ENCODE peak calls at places on chromosomes 13 and 19, in four cellular contexts. One of them, this sample, is unnamed.

GRCh38 chr13:28037399-28037798 is 48.9 kb upstream of the URAD start:
- DNase-seq in fibroblast of mammary gland: peak; percentile 66
- DNase-seq in cardiac muscle cell: no peak
- DNase-seq in astrocyte of the cerebellum: no peak
- DNase-seq in this sample: no peak

GRCh38 chr19:44813331-44814131 is 4.6 kb downstream of the BCAM start:
- DNase-seq in fibroblast of mammary gland: no peak
- DNase-seq in cardiac muscle cell: no peak
- DNase-seq in astrocyte of the cerebellum: no peak
- DNase-seq in this sample: no peak

GRCh38 chr13:75139291-75139690 is 342.7 kb downstream of the TBC1D4 start:
- DNase-seq in fibroblast of mammary gland: no peak
- DNase-seq in cardiac muscle cell: peak; percentile 70
- DNase-seq in astrocyte of the cerebellum: no peak
- DNase-seq in this sample: no peak

GRCh38 chr19:45153339-45154063 is 7.3 kb downstream of the NKPD1 start:
- DNase-seq in fibroblast of mammary gland: peak; percentile 56
- DNase-seq in cardiac muscle cell: peak; percentile 68
- DNase-seq in astrocyte of the cerebellum: no peak
- DNase-seq in this sample: no peak

GRCh38 chr13:27481766-27482165 is 31.4 kb upstream of the MTIF3 start:
- DNase-seq in fibroblast of mammary gland: peak; percentile 40
- DNase-seq in cardiac muscle cell: peak; percentile 51
- DNase-seq in astrocyte of the cerebellum: no peak
- DNase-seq in this sample: no peak

GRCh38 chr19:43430142-43430710 is 15.5 kb downstream of the TEX101 start:
- DNase-seq in fibroblast of mammary gland: no peak
- DNase-seq in cardiac muscle cell: no peak
- DNase-seq in astrocyte of the cerebellum: no peak
- DNase-seq in this sample: no peak

GRCh38 chr13:101730420-101731000 is 278.0 kb downstream of the ITGBL1 start:
- DNase-seq in fibroblast of mammary gland: peak; percentile 17
- DNase-seq in cardiac muscle cell: no peak
- DNase-seq in astrocyte of the cerebellum: no peak
- DNase-seq in this sample: no peak

GRCh38 chr13:111789011-111789410 is 277.9 kb upstream of the SOX1 start:
- DNase-seq in fibroblast of mammary gland: no peak
- DNase-seq in cardiac muscle cell: no peak
- DNase-seq in astrocyte of the cerebellum: no peak
- DNase-seq in this sample: no peak

GRCh38 chr19:45376045-45376724 is 5.8 kb upstream of the ERCC2 start:
- DNase-seq in fibroblast of mammary gland: peak; percentile 88
- DNase-seq in cardiac muscle cell: peak; percentile 99
- DNase-seq in astrocyte of the cerebellum: peak; percentile 96
- DNase-seq in this sample: peak; percentile 89

GRCh38 chr19:14053032-14053431 is 8.8 kb downstream of the PALM3 start:
- DNase-seq in fibroblast of mammary gland: no peak
- DNase-seq in cardiac muscle cell: no peak
- DNase-seq in astrocyte of the cerebellum: no peak
- DNase-seq in this sample: no peak

GRCh38 chr19:53537523-53538377 is at the start of gene ZNF331:
- DNase-seq in fibroblast of mammary gland: peak; percentile 85
- DNase-seq in cardiac muscle cell: peak; percentile 82
- DNase-seq in astrocyte of the cerebellum: no peak
- DNase-seq in this sample: no peak

GRCh38 chr13:40963927-40964326 is 55.2 kb downstream of the ELF1 start:
- DNase-seq in fibroblast of mammary gland: peak; percentile 63
- DNase-seq in cardiac muscle cell: peak; percentile 29
- DNase-seq in astrocyte of the cerebellum: no peak
- DNase-seq in this sample: no peak

GRCh38 chr19:39890755-39891551 is 43.5 kb downstream of the FCGBP start:
- DNase-seq in fibroblast of mammary gland: no peak
- DNase-seq in cardiac muscle cell: no peak
- DNase-seq in astrocyte of the cerebellum: no peak
- DNase-seq in this sample: no peak

GRCh38 chr19:1538978-1539377 is 15.1 kb downstream of the PLK5 start:
- DNase-seq in fibroblast of mammary gland: peak; percentile 36
- DNase-seq in cardiac muscle cell: peak; percentile 25
- DNase-seq in astrocyte of the cerebellum: no peak
- DNase-seq in this sample: no peak

GRCh38 chr19:35264281-35265125 is 4.3 kb upstream of the USF2 start:
- DNase-seq in fibroblast of mammary gland: no peak
- DNase-seq in cardiac muscle cell: no peak
- DNase-seq in astrocyte of the cerebellum: no peak
- DNase-seq in this sample: no peak

GRCh38 chr19:55406869-55407624 is 541 bp downstream of the UBE2S start:
- DNase-seq in fibroblast of mammary gland: peak; percentile 41
- DNase-seq in cardiac muscle cell: peak; percentile 53
- DNase-seq in astrocyte of the cerebellum: no peak
- DNase-seq in this sample: no peak

GRCh38 chr13:99124695-99125334 is 75.8 kb upstream of the UBAC2 start:
- DNase-seq in fibroblast of mammary gland: peak; percentile 64
- DNase-seq in cardiac muscle cell: peak; percentile 75
- DNase-seq in astrocyte of the cerebellum: peak; percentile 1
- DNase-seq in this sample: no peak

GRCh38 chr19:29714953-29715694 is at the start of gene C19orf12:
- DNase-seq in fibroblast of mammary gland: peak; percentile 14
- DNase-seq in cardiac muscle cell: peak; percentile 61
- DNase-seq in astrocyte of the cerebellum: no peak
- DNase-seq in this sample: no peak

GRCh38 chr13:65264066-65264465 is 1966.1 kb downstream of the PCDH9 start:
- DNase-seq in fibroblast of mammary gland: no peak
- DNase-seq in cardiac muscle cell: no peak
- DNase-seq in astrocyte of the cerebellum: no peak
- DNase-seq in this sample: no peak

GRCh38 chr19:14567079-14567478 is 4.8 kb downstream of the NDUFB7 start:
- DNase-seq in fibroblast of mammary gland: no peak
- DNase-seq in cardiac muscle cell: no peak
- DNase-seq in astrocyte of the cerebellum: no peak
- DNase-seq in this sample: no peak

GRCh38 chr19:308471-309205 is 17.4 kb upstream of the PLPP2 start:
- DNase-seq in fibroblast of mammary gland: no peak
- DNase-seq in cardiac muscle cell: no peak
- DNase-seq in astrocyte of the cerebellum: no peak
- DNase-seq in this sample: no peak

GRCh38 chr19:33394006-33394722 is 20.7 kb downstream of the CEBPG start:
- DNase-seq in fibroblast of mammary gland: peak; percentile 86
- DNase-seq in cardiac muscle cell: peak; percentile 81
- DNase-seq in astrocyte of the cerebellum: no peak
- DNase-seq in this sample: no peak

GRCh38 chr19:50361290-50362029 is 4.0 kb downstream of the NAPSA start:
- DNase-seq in fibroblast of mammary gland: peak; percentile 9
- DNase-seq in cardiac muscle cell: no peak
- DNase-seq in astrocyte of the cerebellum: no peak
- DNase-seq in this sample: no peak

GRCh38 chr19:19561946-19562664 is 24.0 kb downstream of the CILP2 start:
- DNase-seq in fibroblast of mammary gland: no peak
- DNase-seq in cardiac muscle cell: no peak
- DNase-seq in astrocyte of the cerebellum: no peak
- DNase-seq in this sample: no peak

GRCh38 chr13:42847891-42848663 is 66.7 kb downstream of the FAM216B start:
- DNase-seq in fibroblast of mammary gland: peak; percentile 96
- DNase-seq in cardiac muscle cell: peak; percentile 57
- DNase-seq in astrocyte of the cerebellum: peak; percentile 29
- DNase-seq in this sample: no peak

GRCh38 chr19:27971071-27971470 is 1241.9 kb downstream of the UQCRFS1 start:
- DNase-seq in fibroblast of mammary gland: no peak
- DNase-seq in cardiac muscle cell: peak; percentile 3
- DNase-seq in astrocyte of the cerebellum: no peak
- DNase-seq in this sample: no peak

GRCh38 chr13:107231941-107232340 is 664.0 kb upstream of the ARGLU1 start:
- DNase-seq in fibroblast of mammary gland: no peak
- DNase-seq in cardiac muscle cell: no peak
- DNase-seq in astrocyte of the cerebellum: no peak
- DNase-seq in this sample: no peak

GRCh38 chr13:59691501-59692066 is 472.1 kb downstream of the DIAPH3 start:
- DNase-seq in fibroblast of mammary gland: no peak
- DNase-seq in cardiac muscle cell: no peak
- DNase-seq in astrocyte of the cerebellum: no peak
- DNase-seq in this sample: no peak

GRCh38 chr13:24931450-24932217 is 164.3 kb upstream of the PABPC3 start:
- DNase-seq in fibroblast of mammary gland: no peak
- DNase-seq in cardiac muscle cell: no peak
- DNase-seq in astrocyte of the cerebellum: no peak
- DNase-seq in this sample: no peak

GRCh38 chr19:30376826-30377425 is 4.7 kb downstream of the ZNF536 start:
- DNase-seq in fibroblast of mammary gland: no peak
- DNase-seq in cardiac muscle cell: no peak
- DNase-seq in astrocyte of the cerebellum: no peak
- DNase-seq in this sample: no peak

GRCh38 chr13:45538382-45538781 is 73.6 kb downstream of the COG3 start:
- DNase-seq in fibroblast of mammary gland: no peak
- DNase-seq in cardiac muscle cell: no peak
- DNase-seq in astrocyte of the cerebellum: no peak
- DNase-seq in this sample: no peak

GRCh38 chr19:5976768-5977167 is 1.2 kb downstream of the RANBP3 start:
- DNase-seq in fibroblast of mammary gland: no peak
- DNase-seq in cardiac muscle cell: no peak
- DNase-seq in astrocyte of the cerebellum: no peak
- DNase-seq in this sample: no peak
- TF ChIP-seq CTCF in fibroblast of mammary gland: no peak
- TF ChIP-seq CTCF in cardiac muscle cell: no peak
- TF ChIP-seq CTCF in astrocyte of the cerebellum: no peak
- TF ChIP-seq CTCF in this sample: no peak

GRCh38 chr19:24159707-24160106 is 72.7 kb downstream of the ZNF254 start:
- DNase-seq in fibroblast of mammary gland: peak; percentile 11
- DNase-seq in cardiac muscle cell: peak; percentile 4
- DNase-seq in astrocyte of the cerebellum: no peak
- DNase-seq in this sample: no peak
- TF ChIP-seq CTCF in fibroblast of mammary gland: peak; percentile 37
- TF ChIP-seq CTCF in cardiac muscle cell: peak; percentile 32
- TF ChIP-seq CTCF in astrocyte of the cerebellum: peak; percentile 45
- TF ChIP-seq CTCF in this sample: peak; percentile 34

GRCh38 chr13:105207586-105208293 is 1327.7 kb downstream of the EFNB2 start:
- DNase-seq in fibroblast of mammary gland: peak; percentile 3
- DNase-seq in cardiac muscle cell: peak; percentile 51
- DNase-seq in astrocyte of the cerebellum: no peak
- DNase-seq in this sample: no peak
- TF ChIP-seq CTCF in fibroblast of mammary gland: no peak
- TF ChIP-seq CTCF in cardiac muscle cell: peak; percentile 10
- TF ChIP-seq CTCF in astrocyte of the cerebellum: peak; percentile 26
- TF ChIP-seq CTCF in this sample: peak; percentile 14

DNA sequence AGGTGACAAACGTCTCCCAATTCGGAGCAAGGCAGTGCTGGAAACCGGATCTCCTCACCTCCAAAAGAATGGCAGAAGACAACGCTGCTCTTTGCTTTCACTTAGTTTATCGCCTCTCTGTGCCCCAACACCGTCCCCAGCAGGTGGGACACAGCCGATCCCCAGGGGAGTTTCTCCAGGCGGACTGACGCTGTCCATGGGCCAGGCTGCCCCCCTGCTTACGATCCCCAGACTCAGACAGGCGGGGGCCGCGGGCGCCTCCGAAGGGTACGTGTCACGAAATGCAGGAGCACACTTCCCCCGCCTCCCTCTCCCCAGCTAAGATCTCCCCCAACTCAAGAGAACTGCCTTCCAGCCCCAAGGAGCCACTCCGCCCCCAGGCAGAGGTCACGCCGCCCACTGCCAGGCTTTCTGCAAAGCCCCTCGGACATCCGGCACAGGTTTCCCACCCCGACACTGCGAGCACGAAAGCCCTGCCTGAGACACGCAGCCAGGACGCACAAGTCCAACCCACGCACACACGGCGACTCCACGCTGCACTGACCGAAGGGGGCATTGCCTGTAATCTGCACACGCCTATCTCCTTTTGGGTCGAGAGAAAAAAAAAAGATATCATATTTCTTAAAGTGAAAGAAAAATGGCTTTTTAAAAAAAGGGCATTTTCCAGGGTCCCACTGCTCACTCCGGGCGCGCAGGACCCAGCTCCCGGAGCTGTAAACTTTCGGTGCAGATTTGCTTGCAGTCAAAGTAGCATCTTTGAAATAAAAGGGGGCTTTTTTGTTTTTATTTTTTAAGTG is 1.9 kb downstream of the SPRY2 start:
- DNase-seq in fibroblast of mammary gland: peak; percentile 79
- DNase-seq in cardiac muscle cell: peak; percentile 87
- DNase-seq in astrocyte of the cerebellum: peak; percentile 62
- DNase-seq in this sample: peak; percentile 57
- TF ChIP-seq CTCF in fibroblast of mammary gland: peak; percentile 9
- TF ChIP-seq CTCF in cardiac muscle cell: peak; percentile 26
- TF ChIP-seq CTCF in astrocyte of the cerebellum: peak; percentile 34
- TF ChIP-seq CTCF in this sample: peak; percentile 45

GRCh38 chr13:44116562-44117315 is 237.0 kb downstream of the LACC1 start:
- DNase-seq in fibroblast of mammary gland: no peak
- DNase-seq in cardiac muscle cell: peak; percentile 49
- DNase-seq in astrocyte of the cerebellum: no peak
- DNase-seq in this sample: no peak
- TF ChIP-seq CTCF in fibroblast of mammary gland: peak; percentile 18
- TF ChIP-seq CTCF in cardiac muscle cell: peak; percentile 28
- TF ChIP-seq CTCF in astrocyte of the cerebellum: no peak
- TF ChIP-seq CTCF in this sample: no peak

This sample was measured in BJ.